ENCODE peak calls at places on chromosomes 5 and 9, in six cellular contexts. B, R, M, Z, O and Q are unnamed samples.

GRCh38 chr9:98523231-98523901 is 185.4 kb downstream of the GABBR2 start:
- DNase-seq in B (peak), R (no peak), M (peak), Z (no peak), O (peak), Q (no peak)

GRCh38 chr5:10199700-10200099 is 50.0 kb downstream of the ATPSCKMT start:
- DNase-seq in B (no peak), R (no peak), M (no peak), Z (no peak), O (no peak), Q (no peak)

GRCh38 chr5:75335952-75336624 is 932 bp upstream of the HMGCR start:
- DNase-seq in B (peak), R (peak), M (peak), Z (peak), O (peak), Q (peak)

GRCh38 chr5:115626444-115626823 is 598 bp upstream of the TMED7 start:
- DNase-seq in B (no peak), R (no peak), M (peak), Z (peak), O (peak), Q (no peak)

GRCh38 chr9:133706651-133707050 is 31.5 kb downstream of the SARDH start:
- DNase-seq in B (no peak), R (no peak), M (peak), Z (no peak), O (no peak), Q (no peak)

GRCh38 chr9:71490810-71491209 is 277.5 kb downstream of the CEMIP2 start:
- DNase-seq in B (no peak), R (peak), M (peak), Z (no peak), O (no peak), Q (no peak)

GRCh38 chr5:175460560-175460959 is 16.6 kb upstream of the DRD1 start:
- DNase-seq in B (no peak), R (no peak), M (no peak), Z (no peak), O (no peak), Q (no peak)

GRCh38 chr9:38347946-38348345 is 44.6 kb upstream of the ALDH1B1 start:
- DNase-seq in B (no peak), R (no peak), M (no peak), Z (no peak), O (no peak), Q (no peak)

GRCh38 chr9:134618163-134618822 is 23.3 kb upstream of the COL5A1 start:
- DNase-seq in B (peak), R (no peak), M (no peak), Z (no peak), O (no peak), Q (no peak)

GRCh38 chr5:156515121-156515520 is 188.2 kb downstream of the SGCD start:
- DNase-seq in B (no peak), R (no peak), M (no peak), Z (no peak), O (no peak), Q (no peak)

GRCh38 chr5:123460296-123460729 is 37.1 kb upstream of the CEP120 start:
- DNase-seq in B (peak), R (no peak), M (peak), Z (no peak), O (peak), Q (peak)

GRCh38 chr5:87770016-87770415 is 357.3 kb upstream of the CCNH start:
- DNase-seq in B (no peak), R (no peak), M (no peak), Z (no peak), O (no peak), Q (no peak)

GRCh38 chr5:158606228-158606627 is 493.5 kb downstream of the EBF1 start:
- DNase-seq in B (no peak), R (no peak), M (no peak), Z (no peak), O (no peak), Q (no peak)

GRCh38 chr9:132748450-132748849 is 78.2 kb downstream of the GTF3C4 start:
- DNase-seq in B (peak), R (no peak), M (no peak), Z (no peak), O (no peak), Q (no peak)

GRCh38 chr9:132216861-132217655 is 55.2 kb downstream of the NTNG2 start:
- DNase-seq in B (no peak), R (no peak), M (no peak), Z (no peak), O (no peak), Q (no peak)

GRCh38 chr9:91807640-91808246 is 142.3 kb downstream of the ROR2 start:
- DNase-seq in B (no peak), R (no peak), M (no peak), Z (no peak), O (no peak), Q (no peak)

GRCh38 chr5:131373265-131373664 is 109.4 kb downstream of the CDC42SE2 start:
- DNase-seq in B (no peak), R (no peak), M (no peak), Z (no peak), O (no peak), Q (no peak)

GRCh38 chr9:122179690-122180074 is 20.0 kb downstream of the MORN5 start:
- DNase-seq in B (no peak), R (no peak), M (no peak), Z (no peak), O (no peak), Q (peak)

GRCh38 chr9:93955356-93956182 is 414 bp upstream of the BARX1 start:
- DNase-seq in B (no peak), R (no peak), M (peak), Z (no peak), O (no peak), Q (no peak)

GRCh38 chr5:124889850-124890249 is 143.4 kb upstream of the ZNF608 start:
- DNase-seq in B (no peak), R (no peak), M (no peak), Z (no peak), O (no peak), Q (no peak)

GRCh38 chr5:113212244-113212920 is 222.4 kb downstream of the TSSK1B start:
- DNase-seq in B (peak), R (no peak), M (peak), Z (peak), O (no peak), Q (peak)

GRCh38 chr5:61298580-61298979 is 33.5 kb upstream of the ZSWIM6 start:
- DNase-seq in B (no peak), R (no peak), M (no peak), Z (no peak), O (no peak), Q (no peak)

GRCh38 chr5:172362755-172363154 is 79.2 kb upstream of the UBTD2 start:
- DNase-seq in B (no peak), R (no peak), M (no peak), Z (no peak), O (no peak), Q (no peak)

GRCh38 chr9:88593537-88594185 is 58.7 kb downstream of the NXNL2 start:
- DNase-seq in B (peak), R (peak), M (peak), Z (peak), O (no peak), Q (peak)

GRCh38 chr5:41112486-41113455 is 41.6 kb upstream of the MROH2B start:
- DNase-seq in B (peak), R (no peak), M (no peak), Z (no peak), O (no peak), Q (no peak)